ENCODE peak calls at places on chromosomes 13 and 19, in ten cellular contexts. F, G, S, X, E, C, N, Q, V and O are unnamed samples.

GRCh38 chr13:28179974-28180373 is 41.6 kb downstream of the PAN3 start:
- DNase-seq in F (no peak), G (no peak), S (no peak), X (no peak), E (no peak), C (no peak), N (no peak), Q (no peak), V (no peak), O (no peak)

GRCh38 chr19:16369664-16370576 is 45.3 kb downstream of the KLF2 start:
- DNase-seq in F (no peak), G (peak), S (no peak), X (peak), E (peak), C (peak), N (no peak), Q (no peak), V (no peak), O (no peak)

GRCh38 chr19:10780368-10780767 is 55.6 kb downstream of the TMED1 start:
- DNase-seq in F (no peak), G (no peak), S (no peak), X (no peak), E (no peak), C (no peak), N (peak), Q (peak), V (peak), O (peak)

GRCh38 chr13:28268800-28269223 is 130.5 kb downstream of the PAN3 start:
- DNase-seq in F (no peak), G (no peak), S (no peak), X (no peak), E (no peak), C (no peak), N (no peak), Q (no peak), V (no peak), O (peak)

GRCh38 chr13:113169277-113170272 is 11.1 kb downstream of the PROZ start:
- DNase-seq in F (no peak), G (no peak), S (no peak), X (no peak), E (no peak), C (peak), N (no peak), Q (no peak), V (no peak), O (no peak)

GRCh38 chr13:63880705-63881104 is 2465.1 kb upstream of the PCDH20 start:
- DNase-seq in F (no peak), G (no peak), S (no peak), X (no peak), E (no peak), C (no peak), N (no peak), Q (no peak), V (no peak), O (no peak)

GRCh38 chr13:24654741-24655140 is 25.5 kb upstream of the ATP12A start:
- DNase-seq in F (no peak), G (no peak), S (no peak), X (no peak), E (no peak), C (no peak), N (peak), Q (no peak), V (peak), O (no peak)

GRCh38 chr13:99505814-99506269 is 4.6 kb downstream of the TM9SF2 start:
- DNase-seq in F (no peak), G (no peak), S (no peak), X (no peak), E (no peak), C (no peak), N (peak), Q (peak), V (peak), O (no peak)

GRCh38 chr13:80921971-80922370 is 581.0 kb upstream of the SPRY2 start:
- DNase-seq in F (no peak), G (no peak), S (no peak), X (no peak), E (no peak), C (no peak), N (peak), Q (no peak), V (no peak), O (no peak)

GRCh38 chr13:43473437-43473836 is 313.3 kb downstream of the ENOX1 start:
- DNase-seq in F (no peak), G (no peak), S (no peak), X (no peak), E (no peak), C (no peak), N (peak), Q (no peak), V (no peak), O (no peak)

GRCh38 chr19:47695533-47696262 is 17.5 kb upstream of the EHD2 start:
- DNase-seq in F (no peak), G (no peak), S (no peak), X (no peak), E (no peak), C (no peak), N (no peak), Q (no peak), V (no peak), O (no peak)

GRCh38 chr19:28701491-28701890 is 511.5 kb downstream of the UQCRFS1 start:
- DNase-seq in F (no peak), G (no peak), S (no peak), X (no peak), E (no peak), C (no peak), N (no peak), Q (no peak), V (peak), O (no peak)

GRCh38 chr19:53865918-53866696 is 1.6 kb upstream of the MYADM start:
- DNase-seq in F (peak), G (peak), S (peak), X (peak), E (peak), C (peak), N (peak), Q (peak), V (peak), O (no peak)

GRCh38 chr13:67769987-67770341 is 539.8 kb upstream of the PCDH9 start:
- DNase-seq in F (no peak), G (no peak), S (no peak), X (no peak), E (no peak), C (no peak), N (no peak), Q (no peak), V (no peak), O (no peak)

GRCh38 chr13:102846261-102847015 is 606 bp downstream of the ERCC5 start:
- DNase-seq in F (no peak), G (peak), S (no peak), X (peak), E (peak), C (no peak), N (peak), Q (peak), V (peak), O (peak)

GRCh38 chr19:49645995-49646394 is 4.0 kb downstream of the SCAF1 start:
- DNase-seq in F (no peak), G (no peak), S (no peak), X (no peak), E (no peak), C (no peak), N (no peak), Q (no peak), V (no peak), O (no peak)

GRCh38 chr19:8214802-8215201 is 5.6 kb downstream of the CERS4 start:
- DNase-seq in F (no peak), G (no peak), S (no peak), X (no peak), E (no peak), C (no peak), N (peak), Q (no peak), V (no peak), O (no peak)

GRCh38 chr19:46000497-46001246 is 5.4 kb downstream of the CCDC61 start:
- DNase-seq in F (no peak), G (peak), S (no peak), X (peak), E (peak), C (peak), N (peak), Q (no peak), V (no peak), O (no peak)

GRCh38 chr19:18415177-18415867 is 3.9 kb upstream of the SSBP4 start:
- DNase-seq in F (no peak), G (no peak), S (no peak), X (no peak), E (no peak), C (peak), N (peak), Q (no peak), V (peak), O (peak)

GRCh38 chr19:17479325-17479791 is 9.0 kb downstream of the SLC27A1 start:
- DNase-seq in F (no peak), G (no peak), S (no peak), X (no peak), E (no peak), C (no peak), N (peak), Q (peak), V (peak), O (no peak)

GRCh38 chr13:26442541-26442940 is 114.9 kb upstream of the WASF3 start:
- DNase-seq in F (no peak), G (no peak), S (no peak), X (no peak), E (no peak), C (no peak), N (no peak), Q (peak), V (peak), O (no peak)